ENCODE peak calls at places on chromosomes 12 and 14, in six cellular contexts. R is endothelial cell; O is psoas muscle; E is epithelial cell of esophagus; I is CD4-positive, alpha-beta T cell; N is HCT116. W is an unnamed sample.

GRCh38 chr14:101945171-101945570 is 19.2 kb upstream of the DYNC1H1 start:
- DNase-seq in R (no peak), O (no peak), E (no peak), I (no peak), N (no peak), W (no peak)

GRCh38 chr14:32657081-32657480 is 281.6 kb upstream of the NPAS3 start:
- DNase-seq in R (no peak), O (no peak), E (peak; percentile 70), I (no peak), N (no peak), W (no peak)

GRCh38 chr12:130485291-130486145 is 147.8 kb downstream of the PIWIL1 start:
- DNase-seq in R (no peak), O (no peak), E (no peak), I (no peak), N (no peak), W (no peak)

GRCh38 chr14:104393898-104394605 is 185.5 kb upstream of the C14orf180 start:
- DNase-seq in R (no peak), O (peak; percentile 75), E (no peak), I (peak; percentile 82), N (no peak), W (no peak)

GRCh38 chr14:91129261-91129660 is 15.4 kb downstream of the DGLUCY start:
- DNase-seq in R (no peak), O (no peak), E (peak; percentile 46), I (no peak), N (no peak), W (no peak)

GRCh38 chr12:130137141-130138018 is 24.9 kb upstream of the FZD10 start:
- DNase-seq in R (no peak), O (peak; percentile 43), E (peak; percentile 67), I (no peak), N (no peak), W (no peak)

GRCh38 chr12:95548056-95548538 is 3.2 kb downstream of the USP44 start:
- DNase-seq in R (peak; percentile 55), O (no peak), E (no peak), I (peak; percentile 10), N (no peak), W (peak; percentile 30)

GRCh38 chr12:7206691-7207090 is 17.2 kb downstream of the PEX5 start:
- DNase-seq in R (no peak), O (no peak), E (no peak), I (no peak), N (no peak), W (no peak)

GRCh38 chr14:73723799-73724621 is 9.8 kb upstream of the PNMA1 start:
- DNase-seq in R (no peak), O (peak; percentile 92), E (peak; percentile 89), I (no peak), N (no peak), W (no peak)

GRCh38 chr12:64611430-64612286 is 1.4 kb downstream of the RASSF3 start:
- DNase-seq in R (peak; percentile 33), O (peak; percentile 60), E (peak; percentile 39), I (no peak), N (no peak), W (peak; percentile 5)

GRCh38 chr12:65658360-65658759 is 165.9 kb upstream of the HMGA2 start:
- DNase-seq in R (no peak), O (no peak), E (no peak), I (no peak), N (no peak), W (no peak)

GRCh38 chr12:3530548-3530947 is 39.5 kb downstream of the PRMT8 start:
- DNase-seq in R (no peak), O (peak; percentile 88), E (no peak), I (no peak), N (no peak), W (no peak)

GRCh38 chr14:90061849-90062794 is at the start of gene KCNK13:
- DNase-seq in R (peak; percentile 12), O (no peak), E (peak; percentile 52), I (no peak), N (no peak), W (peak; percentile 13)

GRCh38 chr14:50666772-50667490 is 1.2 kb downstream of the SAV1 start:
- DNase-seq in R (peak; percentile 34), O (no peak), E (peak; percentile 77), I (peak; percentile 19), N (no peak), W (no peak)

GRCh38 chr14:95527392-95528002 is 7.4 kb upstream of the GLRX5 start:
- DNase-seq in R (peak; percentile 31), O (no peak), E (peak; percentile 57), I (no peak), N (no peak), W (no peak)

GRCh38 chr12:29731556-29731955 is 52.2 kb downstream of the TMTC1 start:
- DNase-seq in R (no peak), O (no peak), E (no peak), I (no peak), N (no peak), W (no peak)

DNA sequence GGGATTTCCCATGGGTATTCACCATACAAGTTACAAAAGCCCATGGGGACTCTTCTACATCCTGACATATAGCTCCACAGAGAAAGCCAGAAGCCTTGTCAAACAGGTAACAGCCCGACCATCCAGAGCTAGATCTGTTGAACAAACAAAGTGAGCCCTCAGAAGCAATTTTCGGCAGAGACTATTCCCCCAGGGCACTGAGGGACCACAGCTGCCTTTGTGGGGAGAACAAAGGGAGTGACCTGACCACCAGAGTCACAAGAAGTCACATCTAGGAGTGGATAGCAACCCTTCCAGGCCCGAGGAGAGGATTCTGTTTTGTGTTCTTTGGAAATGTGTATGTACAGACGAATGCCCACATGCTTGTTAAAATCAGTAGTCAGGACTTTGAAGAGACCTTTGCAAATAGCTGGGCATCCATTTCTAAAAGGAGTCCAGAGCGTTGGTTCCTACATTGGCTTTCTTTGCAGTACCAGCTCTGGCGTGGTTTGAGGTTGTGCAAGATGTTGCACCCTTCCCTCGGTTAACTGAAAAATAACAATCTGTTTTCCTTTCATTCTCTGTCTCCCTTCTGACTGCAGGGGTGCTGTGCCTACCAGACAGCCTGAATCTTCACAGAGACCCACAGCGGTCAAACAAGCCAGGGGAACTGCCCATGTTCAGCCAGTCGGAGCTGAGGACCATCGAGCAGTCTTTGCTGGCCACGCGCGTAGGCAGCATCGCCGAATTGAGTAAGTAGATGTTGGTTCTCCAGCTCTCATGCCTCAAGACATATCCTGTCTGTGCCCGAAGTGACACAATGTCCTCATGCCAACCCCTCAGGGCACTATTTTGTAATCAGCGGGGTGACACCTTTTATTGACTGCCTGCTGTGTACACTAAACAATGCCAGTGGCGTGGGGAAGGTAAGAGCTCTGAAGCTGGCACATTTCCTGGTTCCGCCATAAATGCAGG is 165.4 kb upstream of the PWP1 start:
- DNase-seq in R (no peak), O (no peak), E (no peak), I (no peak), N (no peak), W (no peak)
- TF ChIP-seq CTCF in R (no peak), O (no peak), E (no peak), I (no peak), N (no peak), W (no peak)

GRCh38 chr12:113397497-113398197 is 6.0 kb downstream of the SDS start:
- DNase-seq in R (no peak), O (no peak), E (no peak), I (no peak), N (no peak), W (no peak)

GRCh38 chr12:113401066-113402000 is 2.4 kb downstream of the SDS start:
- DNase-seq in R (no peak), O (no peak), E (no peak), I (no peak), N (no peak), W (no peak)

GRCh38 chr12:113398346-113399290 is 5.1 kb downstream of the SDS start:
- DNase-seq in R (no peak), O (no peak), E (no peak), I (no peak), N (no peak), W (no peak)

GRCh38 chr12:113400362-113400761 is 3.3 kb downstream of the SDS start:
- DNase-seq in R (no peak), O (no peak), E (no peak), I (no peak), N (no peak), W (no peak)

GRCh38 chr12:113399490-113399889 is 4.2 kb downstream of the SDS start:
- DNase-seq in R (no peak), O (no peak), E (no peak), I (no peak), N (no peak), W (no peak)
- TF ChIP-seq CTCF in R (no peak), O (no peak), E (no peak), I (no peak), N (no peak), W (no peak)

GRCh38 chr12:57126061-57126460 is 2.2 kb upstream of the LRP1 start:
- DNase-seq in R (no peak), O (no peak), E (no peak), I (no peak), N (no peak), W (no peak)

GRCh38 chr12:57126561-57126960 is 1.7 kb upstream of the LRP1 start:
- DNase-seq in R (no peak), O (no peak), E (no peak), I (no peak), N (no peak), W (no peak)

GRCh38 chr12:57127710-57128518 is at the start of gene LRP1:
- DNase-seq in R (peak; percentile 73), O (peak; percentile 90), E (peak; percentile 84), I (peak; percentile 80), N (peak; percentile 67), W (peak; percentile 76)

GRCh38 chr12:57128519-57129247 is 400 bp downstream of the LRP1 start:
- DNase-seq in R (no peak), O (no peak), E (no peak), I (peak; percentile 8), N (no peak), W (no peak)

DNA sequence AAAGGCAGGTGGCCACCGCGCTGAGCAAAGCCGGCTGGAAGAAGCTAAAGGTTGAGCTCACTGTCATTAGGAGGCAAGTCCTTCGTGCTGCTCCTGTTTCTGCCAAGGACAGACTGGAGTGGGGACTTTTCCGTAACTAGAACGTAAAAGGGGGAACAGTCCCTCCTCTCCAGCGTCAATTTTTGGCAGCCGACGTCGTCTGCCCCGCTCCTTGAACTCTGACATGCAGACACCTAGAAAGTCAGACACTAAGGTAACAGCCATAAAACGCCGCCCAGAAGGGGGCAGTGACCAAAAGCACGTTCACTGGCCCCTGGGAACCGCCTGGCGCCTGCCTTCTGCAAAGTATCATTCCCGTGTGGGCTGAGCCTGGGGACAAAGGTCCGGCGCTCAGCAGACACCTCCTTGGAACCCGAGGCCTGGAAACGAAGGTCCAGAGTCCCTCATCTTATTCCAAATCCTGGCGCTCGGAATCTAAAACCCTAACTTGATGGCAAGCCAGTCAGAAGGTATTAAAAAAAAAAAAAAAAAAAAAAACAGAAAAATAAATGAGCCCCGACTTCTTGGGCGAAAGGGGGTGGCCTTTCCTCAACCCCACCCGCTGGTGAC is 1.1 kb upstream of the LRP1 start:
- DNase-seq in R (peak; percentile 63), O (peak; percentile 78), E (peak; percentile 57), I (peak; percentile 10), N (peak; percentile 68), W (peak; percentile 46)
- TF ChIP-seq CTCF in R (no peak), O (peak; percentile 22), E (peak; percentile 29), I (peak; percentile 23), N (peak; percentile 51), W (peak; percentile 47)

GRCh38 chr12:25388216-25388615 is 137.5 kb upstream of the KRAS start:
- DNase-seq in R (no peak), O (no peak), E (peak; percentile 15), I (no peak), N (no peak), W (no peak)
- TF ChIP-seq CTCF in R (no peak), O (no peak), E (no peak), I (no peak), N (no peak), W (no peak)